ENCODE peak calls at places on chromosome 20, in seven cellular contexts. One of them, this sample, is unnamed.

GRCh38 chr20:17059465-17059864 is 167.4 kb upstream of the PCSK2 start:
- DNase-seq in immature natural killer cell: no peak
- DNase-seq in hypothalamus: no peak
- DNase-seq in activated T-helper 1 cell treated with Interleukin-2 at 50 U/mL for 16 hours: no peak
- DNase-seq in AG04450: no peak
- DNase-seq in DND-41: no peak
- DNase-seq in SK-N-SH: no peak
- DNase-seq in this sample: peak

GRCh38 chr20:51486197-51487005 is 56.1 kb downstream of the NFATC2 start:
- DNase-seq in SK-N-SH: no peak
- DNase-seq in immature natural killer cell: no peak
- DNase-seq in DND-41: no peak
- DNase-seq in hypothalamus: no peak
- DNase-seq in AG04450: peak
- DNase-seq in activated T-helper 1 cell treated with Interleukin-2 at 50 U/mL for 16 hours: no peak
- DNase-seq in this sample: no peak

GRCh38 chr20:61719691-61720347 is 345.9 kb downstream of the TAF4 start:
- DNase-seq in AG04450: no peak
- DNase-seq in activated T-helper 1 cell treated with Interleukin-2 at 50 U/mL for 16 hours: peak
- DNase-seq in hypothalamus: no peak
- DNase-seq in SK-N-SH: no peak
- DNase-seq in immature natural killer cell: peak
- DNase-seq in DND-41: no peak
- DNase-seq in this sample: no peak

GRCh38 chr20:23296841-23297701 is 53.5 kb upstream of the NXT1 start:
- DNase-seq in AG04450: no peak
- DNase-seq in hypothalamus: no peak
- DNase-seq in DND-41: no peak
- DNase-seq in immature natural killer cell: no peak
- DNase-seq in SK-N-SH: no peak
- DNase-seq in activated T-helper 1 cell treated with Interleukin-2 at 50 U/mL for 16 hours: no peak
- DNase-seq in this sample: no peak

GRCh38 chr20:63191400-63191799 is 24.5 kb downstream of the YTHDF1 start:
- DNase-seq in AG04450: no peak
- DNase-seq in immature natural killer cell: no peak
- DNase-seq in activated T-helper 1 cell treated with Interleukin-2 at 50 U/mL for 16 hours: no peak
- DNase-seq in SK-N-SH: no peak
- DNase-seq in hypothalamus: no peak
- DNase-seq in DND-41: no peak
- DNase-seq in this sample: no peak

GRCh38 chr20:36802326-36803223 is 29.0 kb upstream of the DSN1 start:
- DNase-seq in activated T-helper 1 cell treated with Interleukin-2 at 50 U/mL for 16 hours: no peak
- DNase-seq in DND-41: no peak
- DNase-seq in SK-N-SH: no peak
- DNase-seq in hypothalamus: no peak
- DNase-seq in immature natural killer cell: no peak
- DNase-seq in AG04450: peak
- DNase-seq in this sample: no peak

GRCh38 chr20:51579137-51579536 is 36.6 kb upstream of the NFATC2 start:
- DNase-seq in DND-41: no peak
- DNase-seq in activated T-helper 1 cell treated with Interleukin-2 at 50 U/mL for 16 hours: no peak
- DNase-seq in AG04450: no peak
- DNase-seq in immature natural killer cell: no peak
- DNase-seq in SK-N-SH: no peak
- DNase-seq in hypothalamus: no peak
- DNase-seq in this sample: peak

GRCh38 chr20:44181611-44182010 is 5.4 kb downstream of the JPH2 start:
- DNase-seq in immature natural killer cell: no peak
- DNase-seq in hypothalamus: no peak
- DNase-seq in activated T-helper 1 cell treated with Interleukin-2 at 50 U/mL for 16 hours: no peak
- DNase-seq in DND-41: no peak
- DNase-seq in SK-N-SH: no peak
- DNase-seq in AG04450: no peak
- DNase-seq in this sample: no peak

GRCh38 chr20:20477444-20478041 is 109.6 kb downstream of the INSM1 start:
- DNase-seq in DND-41: no peak
- DNase-seq in immature natural killer cell: no peak
- DNase-seq in AG04450: no peak
- DNase-seq in activated T-helper 1 cell treated with Interleukin-2 at 50 U/mL for 16 hours: no peak
- DNase-seq in SK-N-SH: no peak
- DNase-seq in hypothalamus: no peak
- DNase-seq in this sample: no peak

GRCh38 chr20:38799248-38799647 is 6.2 kb upstream of the PPP1R16B start:
- DNase-seq in AG04450: no peak
- DNase-seq in immature natural killer cell: no peak
- DNase-seq in hypothalamus: no peak
- DNase-seq in activated T-helper 1 cell treated with Interleukin-2 at 50 U/mL for 16 hours: no peak
- DNase-seq in DND-41: no peak
- DNase-seq in SK-N-SH: no peak
- DNase-seq in this sample: no peak

GRCh38 chr20:1469306-1469905 is 2.8 kb upstream of the NSFL1C start:
- DNase-seq in DND-41: no peak
- DNase-seq in AG04450: no peak
- DNase-seq in activated T-helper 1 cell treated with Interleukin-2 at 50 U/mL for 16 hours: no peak
- DNase-seq in immature natural killer cell: no peak
- DNase-seq in hypothalamus: no peak
- DNase-seq in SK-N-SH: no peak
- DNase-seq in this sample: no peak

GRCh38 chr20:62133051-62133845 is 9.9 kb downstream of the PSMA7 start:
- DNase-seq in SK-N-SH: no peak
- DNase-seq in activated T-helper 1 cell treated with Interleukin-2 at 50 U/mL for 16 hours: no peak
- DNase-seq in immature natural killer cell: no peak
- DNase-seq in DND-41: no peak
- DNase-seq in hypothalamus: no peak
- DNase-seq in AG04450: no peak
- DNase-seq in this sample: no peak

GRCh38 chr20:10357974-10358373 is 76.0 kb downstream of the MKKS start:
- DNase-seq in activated T-helper 1 cell treated with Interleukin-2 at 50 U/mL for 16 hours: no peak
- DNase-seq in DND-41: no peak
- DNase-seq in hypothalamus: no peak
- DNase-seq in SK-N-SH: peak
- DNase-seq in immature natural killer cell: peak
- DNase-seq in AG04450: no peak
- DNase-seq in this sample: no peak

GRCh38 chr20:51969191-51969590 is 166.9 kb upstream of the SALL4 start:
- DNase-seq in AG04450: no peak
- DNase-seq in hypothalamus: no peak
- DNase-seq in activated T-helper 1 cell treated with Interleukin-2 at 50 U/mL for 16 hours: no peak
- DNase-seq in SK-N-SH: no peak
- DNase-seq in DND-41: no peak
- DNase-seq in immature natural killer cell: no peak
- DNase-seq in this sample: no peak

This sample was measured in non-pigmented ciliary epithelial cell.